ENCODE peak calls at places on chromosomes 3 and 15, in four cellular contexts. Y is AG04449, W is PC-3, A is endodermal cell. T is an unnamed sample.

GRCh38 chr3:129015388-129016105 is 14.4 kb downstream of the EFCC1 start:
- DNase-seq in W (no peak), Y (no peak), A (no peak), T (no peak)

GRCh38 chr15:98428253-98428989 is 219.9 kb upstream of the IGF1R start:
- DNase-seq in W (peak), Y (no peak), A (peak), T (peak)

GRCh38 chr3:45992820-45993219 is 2.8 kb downstream of the FYCO1 start:
- DNase-seq in Y (no peak), A (no peak), W (no peak), T (no peak)

GRCh38 chr3:155382396-155383042 is 89.0 kb upstream of the STRIT1 start:
- DNase-seq in A (peak), Y (no peak), W (peak), T (peak)

GRCh38 chr15:76996526-76997401 is 1.8 kb downstream of the PSTPIP1 start:
- DNase-seq in W (peak), A (no peak), Y (no peak), T (peak)

GRCh38 chr3:140577911-140578310 is 100.0 kb upstream of the TRIM42 start:
- DNase-seq in A (no peak), Y (no peak), W (no peak), T (no peak)

GRCh38 chr15:63904042-63904441 is 70.3 kb upstream of the HERC1 start:
- DNase-seq in Y (no peak), A (no peak), W (no peak), T (no peak)

GRCh38 chr3:157135671-157136396 is 24.1 kb downstream of the CCNL1 start:
- DNase-seq in W (peak), Y (no peak), A (no peak), T (peak)

GRCh38 chr3:110813541-110813940 is 258.1 kb upstream of the NECTIN3 start:
- DNase-seq in Y (no peak), W (peak), A (no peak), T (peak)

GRCh38 chr15:41777421-41777973 is 3.2 kb downstream of the MAPKBP1 start:
- DNase-seq in W (peak), Y (no peak), A (no peak), T (peak)

GRCh38 chr3:119289371-119289770 is 4.8 kb upstream of the ARHGAP31 start:
- DNase-seq in Y (no peak), W (no peak), A (no peak), T (no peak)

GRCh38 chr3:30440147-30440604 is 166.2 kb upstream of the TGFBR2 start:
- DNase-seq in Y (no peak), A (no peak), W (peak), T (peak)

GRCh38 chr3:103403191-103403590 is 968.4 kb downstream of the ZPLD1 start:
- DNase-seq in W (no peak), Y (no peak), A (no peak), T (no peak)

GRCh38 chr15:92164327-92165000 is 229.2 kb upstream of the ST8SIA2 start:
- DNase-seq in A (peak), Y (peak), W (no peak), T (no peak)

GRCh38 chr15:27238209-27238608 is 267.2 kb downstream of the GABRG3 start:
- DNase-seq in A (peak), Y (no peak), W (no peak), T (no peak)
- TF ChIP-seq CTCF in A (peak), Y (no peak), W (no peak), T (no peak)

GRCh38 chr3:164460851-164461250 is 617.4 kb downstream of the SI start:
- DNase-seq in W (no peak), Y (no peak), A (no peak), T (no peak)
- H3K4me3 ChIP-seq in W (no peak), Y (no peak), A (no peak), T (no peak)

GRCh38 chr3:148077951-148078350 is 619.8 kb upstream of the AGTR1 start:
- DNase-seq in A (no peak), W (no peak), Y (no peak), T (no peak)

GRCh38 chr3:148077318-148077923 is 620.3 kb upstream of the AGTR1 start:
- DNase-seq in W (peak), Y (no peak), A (no peak), T (peak)

GRCh38 chr3:148074057-148074456 is 623.6 kb upstream of the AGTR1 start:
- DNase-seq in W (no peak), Y (no peak), A (no peak), T (no peak)

GRCh38 chr3:148075829-148076716 is 621.6 kb upstream of the AGTR1 start:
- DNase-seq in A (peak), Y (peak), W (peak), T (peak)

GRCh38 chr3:148074916-148075315 is 622.8 kb upstream of the AGTR1 start:
- DNase-seq in A (no peak), W (no peak), Y (no peak), T (no peak)
- TF ChIP-seq CTCF in A (no peak), W (no peak), Y (no peak), T (no peak)

DNA sequence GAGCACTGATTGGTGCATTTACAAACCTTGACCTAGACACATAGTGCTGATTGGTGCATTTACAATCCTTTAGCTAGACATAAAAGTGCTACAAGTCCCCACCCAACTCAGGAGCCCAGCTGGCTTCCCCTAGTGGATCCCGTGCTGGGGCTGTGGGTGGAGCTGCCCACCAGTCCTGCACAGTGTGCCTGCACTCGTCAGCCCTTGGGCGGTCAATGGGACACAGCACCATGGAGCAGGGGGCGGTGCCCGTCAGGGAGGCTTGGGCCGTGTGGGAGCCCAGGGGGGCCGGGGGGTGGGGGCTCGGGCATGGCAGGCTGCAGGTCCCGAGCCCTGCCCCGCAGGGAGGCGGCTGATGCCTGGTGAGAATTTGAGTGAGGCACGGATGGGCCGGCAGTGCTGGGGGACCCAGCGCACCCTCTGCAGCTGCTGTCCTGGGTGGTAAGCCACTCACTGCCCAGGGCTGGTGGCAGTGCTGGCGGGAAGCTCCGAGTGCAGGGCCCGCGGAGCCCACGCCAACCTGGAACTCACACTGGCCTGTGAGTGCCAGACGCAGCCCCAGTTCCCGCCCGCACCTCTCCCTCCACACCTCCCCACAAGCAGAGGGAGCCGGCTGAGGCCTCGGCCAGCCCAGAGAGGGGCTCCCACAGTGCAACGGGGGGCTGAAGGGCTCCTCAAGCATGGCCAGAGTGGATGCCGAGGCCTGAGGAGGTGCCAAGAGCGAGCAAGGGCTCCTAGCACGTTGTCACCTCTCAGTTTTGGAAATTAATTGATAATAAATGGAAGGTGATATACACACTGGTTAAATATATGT is 207.7 kb downstream of the RAP2B start:
- DNase-seq in W (no peak), A (no peak), Y (no peak), T (no peak)
- H3K4me3 ChIP-seq in W (no peak), A (no peak), Y (no peak), T (no peak)

GRCh38 chr3:134880431-134880830 is 85.4 kb downstream of the EPHB1 start:
- DNase-seq in Y (no peak), W (no peak), A (no peak), T (no peak)

GRCh38 chr3:134881305-134881704 is 86.2 kb downstream of the EPHB1 start:
- DNase-seq in A (peak), Y (no peak), W (no peak), T (no peak)

GRCh38 chr3:134886991-134887390 is 91.9 kb downstream of the EPHB1 start:
- DNase-seq in Y (no peak), A (no peak), W (no peak), T (no peak)

GRCh38 chr3:134883697-134884385 is 88.8 kb downstream of the EPHB1 start:
- DNase-seq in W (no peak), A (no peak), Y (no peak), T (no peak)

GRCh38 chr3:134885877-134886621 is 91.0 kb downstream of the EPHB1 start:
- DNase-seq in Y (no peak), W (peak), A (peak), T (no peak)
- TF ChIP-seq CTCF in Y (peak), W (peak), A (peak), T (no peak)

DNA sequence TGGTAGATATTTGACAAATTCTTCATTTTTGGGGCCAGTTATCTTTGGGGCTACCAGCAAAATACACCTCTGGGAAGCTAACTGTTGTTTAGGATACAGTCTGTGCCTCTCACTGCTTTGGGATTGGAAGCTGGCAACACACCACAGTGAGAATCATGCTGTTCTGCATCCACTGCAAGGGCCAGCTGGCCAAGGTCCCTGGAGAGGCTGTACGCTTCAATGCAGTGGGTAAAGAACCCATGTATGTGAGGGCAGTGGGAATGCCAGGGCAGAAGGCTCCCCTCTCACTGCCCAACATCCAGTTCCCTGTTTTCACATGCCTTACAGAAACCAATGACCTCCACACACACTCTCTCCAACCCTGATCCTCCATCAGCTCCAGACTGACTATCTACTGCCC is 20.1 kb downstream of the ZDHHC3 start:
- DNase-seq in Y (no peak), W (no peak), A (no peak), T (no peak)
- H3K4me3 ChIP-seq in Y (no peak), W (no peak), A (no peak), T (no peak)

DNA sequence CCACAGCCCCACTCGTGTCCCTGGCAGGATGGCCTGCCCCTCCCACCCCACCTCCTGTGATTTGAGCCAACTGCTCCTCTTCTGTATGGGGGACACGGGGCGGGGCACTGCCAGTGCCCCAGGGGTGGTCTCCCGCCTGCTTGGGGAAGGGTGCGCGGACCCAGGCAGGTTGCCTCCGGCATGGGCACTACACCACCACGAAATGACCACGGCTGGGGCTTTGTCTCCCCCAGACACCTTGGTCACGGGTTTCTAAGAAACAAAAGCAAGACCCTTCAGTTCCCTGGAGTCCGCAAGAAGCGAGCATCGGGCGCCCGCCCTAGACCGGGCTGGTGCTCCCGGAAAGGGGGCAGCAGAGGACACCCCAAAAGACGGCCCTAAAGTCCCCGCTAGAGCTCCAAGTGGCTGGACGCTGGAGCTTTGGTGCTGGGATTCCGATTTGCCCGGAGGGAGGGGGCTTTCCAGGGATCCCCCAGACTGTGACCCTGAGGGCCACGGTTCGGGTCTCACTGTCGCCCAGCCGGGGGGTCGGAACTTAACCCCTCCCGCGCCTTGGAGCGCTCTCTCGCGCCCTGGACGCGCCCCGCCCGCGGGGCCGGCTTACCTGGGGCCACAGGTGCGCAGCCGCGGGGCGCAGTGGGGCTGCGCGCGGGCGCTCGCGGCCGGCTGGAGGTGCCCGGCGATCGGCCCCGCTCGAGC is 219.5 kb upstream of the PRICKLE2 start:
- DNase-seq in A (peak), W (no peak), Y (no peak), T (peak)
- TF ChIP-seq CTCF in A (peak), W (no peak), Y (peak), T (no peak)

DNA sequence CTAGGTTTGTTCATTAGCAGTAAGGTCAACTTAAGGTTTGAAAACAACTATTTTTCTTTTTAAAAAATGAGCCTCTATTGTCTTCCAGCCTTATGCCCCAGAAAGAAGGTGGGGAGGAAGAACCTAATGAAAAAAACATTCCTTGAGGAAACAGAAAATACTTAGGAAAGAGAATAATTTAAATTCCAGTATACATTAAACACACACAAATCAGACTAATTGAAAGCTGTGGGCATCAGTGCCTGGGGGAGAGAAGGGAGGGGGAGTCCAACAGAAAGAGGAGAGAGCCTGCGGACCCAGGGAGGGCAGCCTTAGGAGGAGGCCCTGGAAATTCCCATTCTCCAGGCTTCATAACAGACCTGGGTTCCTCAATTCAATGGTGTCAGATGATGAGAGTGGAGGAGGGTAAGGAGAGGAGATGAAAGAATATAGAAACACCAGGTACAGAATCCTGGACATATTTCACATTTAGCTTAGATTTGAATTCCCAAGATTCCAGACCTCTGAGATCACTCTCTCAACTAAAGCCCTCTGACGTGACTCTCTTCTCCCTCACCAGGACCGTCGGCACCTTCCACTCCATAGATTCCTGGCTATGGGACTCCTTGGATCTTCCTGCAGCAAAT is 320.5 kb upstream of the UMPS start:
- DNase-seq in W (peak), A (no peak), Y (no peak), T (peak)
- H3K4me3 ChIP-seq in W (peak), A (no peak), Y (no peak), T (no peak)